ENCODE peak calls at places on chromosomes 7 and 10, in four cellular contexts. K is GM12878, P is HepG2, G is K562. T is an unnamed sample.

GRCh38 chr7:516606-517456 is 2.8 kb downstream of the PDGFA start:
- DNase-seq in K (no peak), P (peak), G (peak), T (no peak)

GRCh38 chr7:22329816-22330524 is 27.0 kb downstream of the RAPGEF5 start:
- DNase-seq in K (no peak), P (no peak), G (no peak), T (no peak)

GRCh38 chr7:107661081-107661864 is 645 bp downstream of the SLC26A4 start:
- DNase-seq in K (no peak), P (peak), G (no peak), T (peak)

GRCh38 chr10:93299606-93300353 is 182.4 kb downstream of the MYOF start:
- DNase-seq in K (no peak), P (no peak), G (no peak), T (no peak)

GRCh38 chr7:134910214-134910890 is 76.0 kb upstream of the AGBL3 start:
- DNase-seq in K (no peak), P (peak), G (no peak), T (no peak)

GRCh38 chr10:58781873-58782488 is 269.3 kb downstream of the BICC1 start:
- DNase-seq in K (peak), P (peak), G (peak), T (peak)

GRCh38 chr10:32166365-32166764 is 110.1 kb upstream of the KIF5B start:
- DNase-seq in K (no peak), P (peak), G (no peak), T (no peak)

GRCh38 chr7:132393789-132394261 is 182.4 kb downstream of the PLXNA4 start:
- DNase-seq in K (no peak), P (no peak), G (no peak), T (no peak)

GRCh38 chr10:84008878-84009277 is 130.4 kb upstream of the GHITM start:
- DNase-seq in K (no peak), P (no peak), G (peak), T (peak)

GRCh38 chr10:63520463-63521388 is 475 bp upstream of the REEP3 start:
- DNase-seq in K (no peak), P (peak), G (peak), T (peak)

GRCh38 chr10:21675157-21675796 is 141.2 kb downstream of the MLLT10 start:
- DNase-seq in K (no peak), P (peak), G (peak), T (peak)

GRCh38 chr10:64115913-64116643 is 594.9 kb downstream of the REEP3 start:
- DNase-seq in K (no peak), P (no peak), G (peak), T (peak)

GRCh38 chr7:130865408-130866236 is 131.6 kb upstream of the KLF14 start:
- DNase-seq in K (no peak), P (no peak), G (peak), T (no peak)

GRCh38 chr10:110893559-110894179 is 21.9 kb downstream of the PDCD4 start:
- DNase-seq in K (no peak), P (peak), G (peak), T (peak)

GRCh38 chr7:105581066-105581811 is at the start of gene EFCAB10:
- DNase-seq in K (no peak), P (peak), G (no peak), T (peak)

GRCh38 chr10:127563718-127564553 is 14.8 kb downstream of the NPS start:
- DNase-seq in K (no peak), P (no peak), G (peak), T (peak)

GRCh38 chr7:133863362-133864061 is 263.6 kb upstream of the LRGUK start:
- DNase-seq in K (no peak), P (peak), G (no peak), T (no peak)

GRCh38 chr7:6409991-6410693 is 37.6 kb downstream of the DAGLB start:
- DNase-seq in K (no peak), P (no peak), G (no peak), T (no peak)

GRCh38 chr7:28615091-28615490 is 202.8 kb downstream of the CREB5 start:
- DNase-seq in K (no peak), P (no peak), G (peak), T (peak)

GRCh38 chr10:106224676-106225075 is 939.8 kb downstream of the SORCS1 start:
- DNase-seq in K (no peak), P (no peak), G (no peak), T (no peak)

GRCh38 chr7:117472335-117472734 is 7.5 kb upstream of the CFTR start:
- DNase-seq in K (no peak), P (no peak), G (no peak), T (no peak)

GRCh38 chr10:44995581-44995913 is 5.2 kb upstream of the ZNF22 start:
- DNase-seq in K (no peak), P (no peak), G (no peak), T (no peak)
- TF ChIP-seq BHLHE40 in K (no peak), P (no peak), G (no peak), T (no peak)

GRCh38 chr7:55568613-55569268 is 3.6 kb downstream of the VOPP1 start:
- DNase-seq in K (no peak), P (no peak), G (no peak), T (no peak)
- TF ChIP-seq TARDBP in K (no peak), P (no peak), G (no peak), T (no peak)

GRCh38 chr10:11243425-11244222 is 226.0 kb downstream of the CELF2 start:
- DNase-seq in K (no peak), P (no peak), G (no peak), T (no peak)

GRCh38 chr10:11246752-11247467 is 229.2 kb downstream of the CELF2 start:
- DNase-seq in K (peak), P (no peak), G (no peak), T (no peak)

GRCh38 chr10:11245981-11246590 is 228.4 kb downstream of the CELF2 start:
- DNase-seq in K (no peak), P (no peak), G (no peak), T (no peak)

GRCh38 chr10:11245095-11245479 is 227.4 kb downstream of the CELF2 start:
- DNase-seq in K (no peak), P (no peak), G (no peak), T (no peak)

DNA sequence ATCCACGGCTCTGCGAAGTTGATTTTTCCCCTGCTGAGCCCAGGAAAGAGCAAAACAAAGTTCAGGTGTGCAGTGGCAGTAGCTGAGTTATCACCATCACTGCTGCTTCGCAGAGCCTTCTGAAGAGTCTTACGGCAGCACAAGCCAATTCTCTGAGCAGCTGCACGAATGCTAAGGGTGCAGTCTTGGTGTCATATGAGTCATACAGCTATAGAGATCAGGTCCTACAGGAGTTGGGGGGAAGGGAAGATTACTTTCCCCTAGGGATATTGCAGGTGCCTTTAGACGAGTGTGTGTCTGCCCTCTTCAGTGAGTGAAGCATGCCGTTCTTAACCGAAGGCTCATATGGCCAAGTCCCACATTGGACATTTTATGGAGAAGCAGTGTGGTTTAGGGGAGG is 227.8 kb downstream of the CELF2 start:
- DNase-seq in K (peak), P (no peak), G (peak), T (no peak)
- TF ChIP-seq BHLHE40 in K (peak), P (no peak), G (no peak), T (no peak)

DNA sequence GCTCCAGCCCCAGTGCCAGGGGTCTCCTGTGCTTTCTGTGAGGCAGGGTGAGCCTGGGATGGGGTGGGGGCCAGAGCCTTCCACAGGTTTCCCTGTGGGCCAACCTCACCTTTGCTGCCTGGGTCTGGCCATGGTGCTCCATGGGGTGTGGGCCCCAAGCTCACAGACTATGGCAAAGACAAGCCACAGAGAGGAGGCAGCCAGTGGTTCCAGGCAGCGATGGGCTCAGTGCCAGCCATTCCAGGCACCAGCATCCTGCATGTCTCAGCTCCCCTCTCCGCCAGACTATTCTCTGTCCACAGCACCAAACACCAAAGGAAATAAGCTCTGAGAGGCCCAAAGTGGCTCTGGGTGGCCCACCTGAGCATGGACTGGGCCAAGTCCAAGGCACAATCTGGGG is 133.5 kb downstream of the PTPN20 start:
- DNase-seq in K (no peak), P (no peak), G (no peak), T (no peak)
- TF ChIP-seq TARDBP in K (no peak), P (no peak), G (no peak), T (no peak)

T was measured in HEK293T.